ENCODE peak calls at places on chromosomes 3 and 15, in five cellular contexts. F, G, O, K and C are unnamed samples.

GRCh38 chr3:126982522-126983175 is at the start of gene PLXNA1:
- DNase-seq in F (peak; percentile 44), G (peak; percentile 84), O (peak; percentile 44), K (peak; percentile 15), C (peak; percentile 97)

GRCh38 chr3:66270314-66270713 is 49.5 kb downstream of the SLC25A26 start:
- DNase-seq in F (no peak), G (no peak), O (no peak), K (no peak), C (no peak)

GRCh38 chr3:27659279-27660021 is 62.7 kb downstream of the EOMES start:
- DNase-seq in F (peak; percentile 48), G (peak; percentile 70), O (no peak), K (no peak), C (peak; percentile 66)

GRCh38 chr15:50116477-50116876 is 2.6 kb downstream of the ATP8B4 start:
- DNase-seq in F (peak; percentile 78), G (peak; percentile 39), O (no peak), K (peak; percentile 13), C (no peak)

GRCh38 chr15:70854669-70854976 is 666 bp upstream of the LARP6 start:
- DNase-seq in F (no peak), G (no peak), O (no peak), K (no peak), C (no peak)

GRCh38 chr3:114496021-114496434 is 202.2 kb downstream of the TIGIT start:
- DNase-seq in F (peak; percentile 10), G (no peak), O (no peak), K (no peak), C (no peak)

GRCh38 chr3:41907330-41908073 is 54.4 kb downstream of the ULK4 start:
- DNase-seq in F (no peak), G (no peak), O (no peak), K (no peak), C (no peak)

GRCh38 chr3:126130081-126130855 is 46.3 kb upstream of the SLC41A3 start:
- DNase-seq in F (no peak), G (no peak), O (no peak), K (no peak), C (peak; percentile 4)

GRCh38 chr3:170021083-170021482 is 16.7 kb upstream of the GPR160 start:
- DNase-seq in F (no peak), G (no peak), O (no peak), K (no peak), C (no peak)

GRCh38 chr15:67762610-67763368 is 62.5 kb upstream of the SKOR1 start:
- DNase-seq in F (no peak), G (no peak), O (peak; percentile 85), K (no peak), C (no peak)

GRCh38 chr3:11810276-11810675 is 36.4 kb downstream of the TAMM41 start:
- DNase-seq in F (no peak), G (no peak), O (no peak), K (no peak), C (no peak)

GRCh38 chr3:141410408-141410807 is 42.1 kb downstream of the ZBTB38 start:
- DNase-seq in F (no peak), G (no peak), O (no peak), K (no peak), C (no peak)

GRCh38 chr3:148789156-148789555 is 38.5 kb upstream of the CPB1 start:
- DNase-seq in F (no peak), G (no peak), O (no peak), K (no peak), C (no peak)

GRCh38 chr15:28945626-28946215 is 59.9 kb downstream of the APBA2 start:
- DNase-seq in F (no peak), G (no peak), O (no peak), K (no peak), C (no peak)

GRCh38 chr3:42601898-42602581 is 1.6 kb downstream of the NKTR start:
- DNase-seq in F (peak; percentile 39), G (no peak), O (no peak), K (no peak), C (no peak)

GRCh38 chr15:41507820-41508290 is 5.8 kb downstream of the LTK start:
- DNase-seq in F (no peak), G (no peak), O (no peak), K (no peak), C (no peak)

GRCh38 chr3:179410317-179410716 is 41.0 kb downstream of the GNB4 start:
- DNase-seq in F (no peak), G (no peak), O (no peak), K (no peak), C (no peak)

GRCh38 chr3:170483485-170484262 is 65.0 kb downstream of the CLDN11 start:
- DNase-seq in F (peak; percentile 26), G (peak; percentile 20), O (no peak), K (no peak), C (peak; percentile 59)

GRCh38 chr3:78343221-78343620 is 1303.3 kb downstream of the ROBO2 start:
- DNase-seq in F (no peak), G (no peak), O (no peak), K (no peak), C (no peak)

GRCh38 chr3:23987376-23987775 is 42.3 kb downstream of the NR1D2 start:
- DNase-seq in F (no peak), G (no peak), O (no peak), K (no peak), C (no peak)

GRCh38 chr3:39166134-39166710 is 12.8 kb upstream of the CSRNP1 start:
- DNase-seq in F (no peak), G (no peak), O (no peak), K (no peak), C (no peak)

GRCh38 chr3:128505771-128506170 is 12.8 kb upstream of the GATA2 start:
- DNase-seq in F (no peak), G (no peak), O (no peak), K (no peak), C (no peak)

GRCh38 chr3:197298858-197299854 is 744 bp upstream of the DLG1 start:
- DNase-seq in F (peak; percentile 49), G (peak; percentile 60), O (no peak), K (no peak), C (peak; percentile 48)

GRCh38 chr3:111598552-111598951 is 3.4 kb upstream of the ZBED2 start:
- DNase-seq in F (no peak), G (no peak), O (no peak), K (no peak), C (no peak)

GRCh38 chr3:11136871-11137626 is 17.2 kb upstream of the HRH1 start:
- DNase-seq in F (peak; percentile 40), G (peak; percentile 79), O (no peak), K (no peak), C (peak; percentile 88)

DNA sequence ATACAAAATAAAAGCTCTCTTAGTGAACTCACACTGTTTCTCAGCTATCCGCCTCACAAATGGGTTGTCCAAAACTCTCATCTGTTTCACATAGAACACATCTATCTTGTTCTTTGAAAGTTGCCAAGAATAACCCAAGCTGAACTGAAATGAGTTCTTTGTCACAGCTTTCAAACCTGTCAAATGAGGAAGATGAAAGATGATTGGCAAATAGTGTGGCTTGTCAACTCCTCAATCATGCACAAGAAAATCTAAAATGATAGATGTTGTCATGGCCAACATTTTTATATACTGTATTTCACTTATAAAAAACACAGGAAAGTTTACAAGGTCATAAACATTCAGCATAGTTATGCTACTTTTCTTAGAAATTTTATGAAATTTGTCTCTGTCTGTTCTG is 168.1 kb upstream of the OSTN start:
- DNase-seq in F (no peak), G (no peak), O (no peak), K (no peak), C (no peak)
- TF ChIP-seq EP300 in F (no peak), G (no peak), O (no peak), K (no peak), C (no peak)

DNA sequence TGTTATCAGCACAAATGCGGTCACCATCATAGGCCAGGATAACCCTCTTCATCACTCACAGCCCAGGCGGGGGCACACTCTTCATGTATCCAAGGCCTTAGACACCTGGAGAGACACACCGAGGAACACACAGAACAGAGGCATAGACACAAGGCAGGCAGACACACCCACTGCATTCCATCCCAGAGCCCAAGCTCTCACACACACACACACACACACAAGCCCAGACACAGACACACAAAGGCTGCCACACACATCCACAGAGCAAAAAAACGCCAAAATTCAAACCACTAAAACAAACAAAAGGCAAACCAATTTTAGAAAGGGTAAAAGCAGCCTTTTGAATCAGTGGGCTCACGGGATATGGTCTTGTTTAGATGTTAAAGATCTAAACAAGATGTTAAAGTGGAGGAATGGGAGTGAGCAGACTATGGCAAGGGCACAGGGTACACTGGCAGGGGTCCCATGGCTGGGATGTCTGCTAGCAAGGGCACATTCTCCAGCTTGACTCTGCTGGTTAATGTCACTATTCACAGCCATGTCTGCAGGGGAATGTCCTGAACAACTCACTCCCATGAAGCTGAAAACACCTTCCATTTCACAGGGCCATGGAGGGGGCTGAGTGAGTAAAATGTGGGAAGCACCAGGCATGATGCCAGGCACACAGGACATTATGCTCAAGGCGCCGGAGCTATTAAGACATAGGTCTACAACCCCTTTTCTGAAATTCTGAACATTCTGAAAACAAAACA is 14.9 kb upstream of the CRABP1 start:
- DNase-seq in F (no peak), G (no peak), O (no peak), K (no peak), C (no peak)
- TF ChIP-seq CHD2 in F (no peak), G (no peak), O (no peak), K (no peak), C (no peak)

DNA sequence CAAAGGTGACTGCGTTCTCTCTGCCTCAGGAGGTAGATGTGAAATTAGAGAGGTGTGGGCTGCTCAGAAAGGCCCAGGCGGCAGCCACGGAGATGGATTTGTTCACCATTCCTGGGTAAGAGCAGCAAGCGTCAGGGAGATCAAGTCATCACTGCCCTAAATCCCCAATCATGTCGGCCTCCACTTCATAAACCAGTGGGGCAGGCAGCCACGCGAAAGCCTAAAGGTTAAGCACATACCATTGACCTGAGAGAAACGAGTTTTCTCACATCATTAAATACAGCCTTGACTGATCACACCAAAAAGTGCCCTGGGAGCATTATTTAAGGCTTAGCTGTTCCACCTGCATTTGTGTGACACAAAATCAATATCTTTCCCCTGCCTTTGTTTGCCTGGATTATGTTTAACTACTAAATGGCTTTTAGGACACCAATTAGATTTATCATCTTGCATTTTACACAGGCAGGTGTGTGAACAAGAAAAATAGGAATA is 50.7 kb upstream of the FOXB1 start:
- DNase-seq in F (no peak), G (no peak), O (no peak), K (no peak), C (no peak)
- TF ChIP-seq SIN3A in F (no peak), G (no peak), O (no peak), K (no peak), C (no peak)

GRCh38 chr15:58396181-58396580 is 35.6 kb upstream of the LIPC start:
- DNase-seq in F (no peak), G (no peak), O (no peak), K (no peak), C (no peak)
- TF ChIP-seq EP300 in F (no peak), G (no peak), O (no peak), K (no peak), C (no peak)

GRCh38 chr15:81106560-81106959 is 27.5 kb upstream of the CFAP161 start:
- DNase-seq in F (peak; percentile 39), G (peak; percentile 58), O (peak; percentile 8), K (peak; percentile 9), C (peak; percentile 70)

GRCh38 chr15:81103857-81104256 is 30.2 kb upstream of the CFAP161 start:
- DNase-seq in F (no peak), G (no peak), O (no peak), K (no peak), C (no peak)

GRCh38 chr15:81108427-81108826 is 25.6 kb upstream of the CFAP161 start:
- DNase-seq in F (no peak), G (peak; percentile 59), O (no peak), K (no peak), C (peak; percentile 29)

GRCh38 chr15:81107889-81108288 is 26.2 kb upstream of the CFAP161 start:
- DNase-seq in F (no peak), G (peak; percentile 50), O (no peak), K (no peak), C (no peak)

GRCh38 chr15:81105521-81105920 is 28.5 kb upstream of the CFAP161 start:
- DNase-seq in F (no peak), G (no peak), O (no peak), K (no peak), C (no peak)
- TF ChIP-seq CHD2 in F (no peak), G (no peak), O (no peak), K (no peak), C (no peak)